ENCODE peak calls at places on chromosomes 6 and 20, in nine cellular contexts. Z is left ventricle myocardium inferior, A is ascending aorta, K is heart right ventricle, W is SK-N-SH, X is stomach, L is mesenchymal stem cell, F is PC-9, Q is H1. Y is an unnamed sample.

GRCh38 chr6:136544326-136544725 is 5.9 kb downstream of the MAP7 start:
- DNase-seq in Z (no peak), A (no peak), K (no peak), W (no peak), X (no peak), L (no peak), F (no peak), Q (no peak), Y (no peak)

GRCh38 chr6:105968230-105968954 is 117.7 kb upstream of the PRDM1 start:
- DNase-seq in Z (no peak), A (no peak), K (no peak), W (no peak), X (no peak), L (no peak), F (no peak), Q (no peak), Y (no peak)

GRCh38 chr6:111076024-111076680 is 11.2 kb upstream of the SLC16A10 start:
- DNase-seq in Z (no peak), A (no peak), K (no peak), W (no peak), X (no peak), L (no peak), F (no peak), Q (no peak), Y (no peak)

GRCh38 chr20:1185316-1185741 is 548 bp upstream of the TMEM74B start:
- DNase-seq in Z (no peak), A (no peak), K (no peak), W (peak; percentile 87), X (no peak), L (peak; percentile 13), F (peak; percentile 23), Q (no peak), Y (no peak)

GRCh38 chr20:35828916-35829315 is 57.1 kb downstream of the PHF20 start:
- DNase-seq in Z (no peak), A (no peak), K (no peak), W (no peak), X (no peak), L (no peak), F (no peak), Q (no peak), Y (no peak)

GRCh38 chr6:5261545-5262109 is 314 bp downstream of the FARS2 start:
- DNase-seq in Z (no peak), A (no peak), K (no peak), W (no peak), X (no peak), L (no peak), F (no peak), Q (no peak), Y (no peak)

GRCh38 chr6:165515963-165516624 is 146.9 kb downstream of the PDE10A start:
- DNase-seq in Z (no peak), A (no peak), K (no peak), W (no peak), X (no peak), L (peak; percentile 32), F (no peak), Q (no peak), Y (no peak)

GRCh38 chr6:148528292-148528691 is 185.7 kb downstream of the SASH1 start:
- DNase-seq in Z (no peak), A (no peak), K (no peak), W (no peak), X (no peak), L (no peak), F (no peak), Q (no peak), Y (peak; percentile 43)

GRCh38 chr6:158518196-158519127 is 41.4 kb upstream of the TMEM181 start:
- DNase-seq in Z (peak; percentile 30), A (no peak), K (peak; percentile 38), W (peak; percentile 83), X (peak; percentile 63), L (peak; percentile 76), F (peak; percentile 50), Q (no peak), Y (peak; percentile 28)

GRCh38 chr6:75077694-75078093 is 128.2 kb downstream of the COL12A1 start:
- DNase-seq in Z (no peak), A (no peak), K (no peak), W (no peak), X (no peak), L (no peak), F (no peak), Q (no peak), Y (no peak)

GRCh38 chr20:55094353-55094861 is 619.0 kb downstream of the DOK5 start:
- DNase-seq in Z (no peak), A (no peak), K (no peak), W (no peak), X (no peak), L (no peak), F (no peak), Q (no peak), Y (no peak)

GRCh38 chr6:146770965-146771735 is 172.4 kb downstream of the ADGB start:
- DNase-seq in Z (peak; percentile 62), A (peak; percentile 9), K (peak; percentile 58), W (no peak), X (no peak), L (no peak), F (no peak), Q (no peak), Y (no peak)

GRCh38 chr6:135537782-135538301 is 40.3 kb upstream of the AHI1 start:
- DNase-seq in Z (no peak), A (no peak), K (no peak), W (no peak), X (no peak), L (peak; percentile 29), F (peak; percentile 22), Q (no peak), Y (no peak)

GRCh38 chr20:52192296-52193007 is 873 bp upstream of the ZFP64 start:
- DNase-seq in Z (peak; percentile 45), A (no peak), K (peak; percentile 44), W (peak; percentile 77), X (no peak), L (peak; percentile 44), F (no peak), Q (no peak), Y (peak; percentile 34)

DNA sequence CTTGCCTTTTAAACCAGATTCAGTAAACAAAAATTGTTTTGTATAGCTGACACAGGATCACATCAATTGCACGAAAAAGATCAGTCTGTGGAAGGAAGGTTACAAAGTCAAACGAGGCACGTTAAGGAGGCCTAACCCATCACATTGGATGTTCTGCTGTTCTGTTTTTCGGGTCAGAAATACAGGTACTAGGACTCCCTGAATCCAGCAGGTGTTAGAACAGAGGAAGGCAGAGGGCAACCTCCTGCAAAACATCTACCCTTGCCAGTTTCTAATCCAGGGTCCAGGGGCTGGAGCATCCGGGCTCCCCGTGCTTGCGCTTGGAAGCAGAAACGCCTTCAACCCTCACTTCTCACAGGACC is 64.6 kb downstream of the PLG start:
- DNase-seq in Z (no peak), A (no peak), K (no peak), W (no peak), X (no peak), L (no peak), F (no peak), Q (no peak), Y (peak; percentile 12)
- H3K27ac ChIP-seq in Z (no peak overlapping the region), A (no peak overlapping the region), K (no peak overlapping the region), W (no peak overlapping the region), X (no peak overlapping the region), L (no peak overlapping the region), F (no peak overlapping the region), Q (no peak overlapping the region), Y (no peak overlapping the region)

DNA sequence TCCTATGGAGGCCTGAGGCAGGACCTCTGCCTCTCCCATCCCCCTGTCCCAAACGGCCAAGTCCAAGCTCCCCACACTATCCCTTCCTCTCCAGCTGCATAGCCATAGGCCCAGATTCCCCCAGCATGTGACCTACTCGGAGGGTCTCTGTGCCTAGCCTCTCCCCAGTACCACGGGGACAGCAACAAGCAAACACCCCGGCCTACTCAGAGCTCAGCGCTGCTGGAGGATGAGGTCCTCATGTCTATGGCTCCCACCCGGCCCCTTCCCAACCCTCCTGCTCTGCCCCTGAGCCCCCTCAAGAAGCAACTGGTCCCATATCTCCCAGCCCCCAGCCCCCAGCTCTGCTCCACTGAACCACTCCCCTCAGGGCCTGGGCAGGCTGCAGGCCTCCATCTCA is 24.2 kb downstream of the RNASET2 start:
- DNase-seq in Z (no peak), A (no peak), K (no peak), W (no peak), X (no peak), L (no peak), F (no peak), Q (no peak), Y (no peak)
- H3K27ac ChIP-seq in Z (no peak overlapping the region), A (no peak overlapping the region), K (no peak overlapping the region), W (no peak overlapping the region), X (no peak overlapping the region), L (no peak overlapping the region), F (no peak overlapping the region), Q (no peak overlapping the region), Y (no peak overlapping the region)

GRCh38 chr6:170444811-170445211 is 108.3 kb downstream of the PSMB1 start:
- DNase-seq in Z (no peak), A (no peak), K (no peak), W (peak; percentile 12), X (no peak), L (no peak), F (no peak), Q (no peak), Y (no peak)
- H3K27ac ChIP-seq in Z (no peak overlapping the region), A (no peak overlapping the region), K (no peak overlapping the region), W (no peak overlapping the region), X (no peak overlapping the region), L (no peak overlapping the region), F (no peak overlapping the region), Q (no peak overlapping the region), Y (no peak overlapping the region)

DNA sequence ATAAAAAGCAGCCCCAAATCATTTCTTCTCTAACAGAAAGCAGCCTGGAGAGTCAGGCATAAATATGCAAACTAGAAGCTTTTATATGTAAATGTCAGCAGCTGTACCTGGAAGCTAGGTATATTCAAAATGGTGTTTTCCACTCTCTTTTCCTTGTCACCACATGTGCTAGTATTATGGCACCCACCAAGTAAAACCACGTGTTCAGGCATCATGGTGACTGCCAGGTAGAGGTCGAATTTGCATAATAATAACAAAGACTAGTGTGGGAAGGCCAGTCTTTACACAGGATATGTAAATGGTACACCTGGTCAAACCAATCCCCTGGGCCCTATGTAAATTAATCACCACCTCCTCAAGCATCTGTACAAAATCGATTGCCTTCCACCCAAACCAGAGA is 124.0 kb downstream of the MMUT start:
- DNase-seq in Z (no peak), A (no peak), K (no peak), W (no peak), X (no peak), L (no peak), F (no peak), Q (no peak), Y (no peak)
- H3K27ac ChIP-seq in Z (no peak overlapping the region), A (no peak overlapping the region), K (no peak overlapping the region), W (no peak overlapping the region), X (no peak overlapping the region), L (no peak overlapping the region), F (no peak overlapping the region), Q (no peak overlapping the region), Y (no peak overlapping the region)